ENCODE peak calls at places on chromosome 10, in six cellular contexts. R is fibroblast of lung, G is colonic mucosa, P is Karpas-422, M is neuronal stem cell, H is GM23248. V is an unnamed sample.

GRCh38 chr10:22415072-22415471 is 69.8 kb downstream of the SPAG6 start:
- DNase-seq in R (no peak), G (no peak), P (no peak), M (no peak), H (no peak), V (no peak)

GRCh38 chr10:88190123-88190522 is 326.7 kb downstream of the PTEN start:
- DNase-seq in R (no peak), G (no peak), P (no peak), M (no peak), H (no peak), V (no peak)

GRCh38 chr10:24408365-24408764 is 199.4 kb downstream of the KIAA1217 start:
- DNase-seq in R (no peak), G (no peak), P (no peak), M (no peak), H (no peak), V (no peak)

GRCh38 chr10:95474228-95475002 is 86.8 kb downstream of the SORBS1 start:
- DNase-seq in R (peak), G (peak), P (no peak), M (no peak), H (peak), V (peak)

GRCh38 chr10:118522791-118523498 is 72.5 kb downstream of the PRLHR start:
- DNase-seq in R (no peak), G (no peak), P (no peak), M (no peak), H (peak), V (peak)

GRCh38 chr10:133465191-133465949 is 11.6 kb downstream of the SCART1 start:
- DNase-seq in R (no peak), G (no peak), P (no peak), M (no peak), H (no peak), V (peak)

GRCh38 chr10:5317547-5318107 is 47.1 kb upstream of the UCN3 start:
- DNase-seq in R (peak), G (no peak), P (no peak), M (no peak), H (peak), V (peak)

GRCh38 chr10:28714401-28715053 is 37.2 kb downstream of the BAMBI start:
- DNase-seq in R (no peak), G (no peak), P (no peak), M (no peak), H (no peak), V (no peak)

GRCh38 chr10:72742797-72743196 is 50.9 kb downstream of the MCU start:
- DNase-seq in R (no peak), G (no peak), P (no peak), M (no peak), H (no peak), V (no peak)

GRCh38 chr10:24825551-24825950 is 101.9 kb upstream of the ARHGAP21 start:
- DNase-seq in R (peak), G (no peak), P (no peak), M (no peak), H (peak), V (no peak)

GRCh38 chr10:125868372-125868975 is 12.6 kb downstream of the DHX32 start:
- DNase-seq in R (peak), G (no peak), P (peak), M (no peak), H (peak), V (peak)

GRCh38 chr10:30320248-30320647 is 28.8 kb downstream of the MTPAP start:
- DNase-seq in R (no peak), G (no peak), P (no peak), M (no peak), H (no peak), V (no peak)

GRCh38 chr10:35643151-35643975 is 1.3 kb upstream of the FZD8 start:
- DNase-seq in R (peak), G (peak), P (no peak), M (peak), H (peak), V (no peak)

GRCh38 chr10:5983813-5984212 is 6.5 kb upstream of the IL15RA start:
- DNase-seq in R (peak), G (no peak), P (no peak), M (no peak), H (no peak), V (no peak)

GRCh38 chr10:70272925-70273316 is 10.9 kb downstream of the NPFFR1 start:
- DNase-seq in R (peak), G (no peak), P (peak), M (no peak), H (peak), V (no peak)

GRCh38 chr10:70974351-70974901 is 86.1 kb upstream of the PCBD1 start:
- DNase-seq in R (no peak), G (no peak), P (no peak), M (no peak), H (peak), V (peak)

GRCh38 chr10:131997366-131998049 is 15.8 kb upstream of the BNIP3 start:
- DNase-seq in R (peak), G (peak), P (no peak), M (no peak), H (peak), V (no peak)

DNA sequence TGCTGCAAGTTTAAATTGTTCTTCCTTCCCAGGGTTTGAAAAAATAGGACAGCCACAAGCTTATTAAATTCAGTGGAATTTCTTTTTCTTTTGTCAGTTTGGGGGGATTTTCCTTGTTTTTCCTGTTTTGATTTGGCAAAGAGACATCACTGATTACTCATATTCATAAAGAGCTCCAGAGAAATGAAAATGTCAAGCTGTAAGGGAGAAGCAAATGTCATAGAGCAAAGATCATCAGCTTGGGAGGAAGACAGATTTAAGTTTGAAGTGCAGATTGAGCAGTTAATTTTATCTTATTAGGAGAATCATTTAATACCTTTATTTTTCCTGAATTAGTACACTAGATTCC is 255.8 kb upstream of the PHYHIPL start:
- DNase-seq in R (no peak), G (no peak), P (no peak), M (no peak), H (no peak), V (no peak)
- H3K9ac ChIP-seq in R (no peak), G (no peak), P (no peak), M (no peak), H (peak), V (no peak)

GRCh38 chr10:101965075-101965765 is 90.8 kb downstream of the ARMH3 start:
- DNase-seq in R (no peak), G (no peak), P (no peak), M (no peak), H (no peak), V (no peak)
- H3K9ac ChIP-seq in R (no peak), G (no peak), P (no peak), M (no peak), H (no peak), V (no peak)

DNA sequence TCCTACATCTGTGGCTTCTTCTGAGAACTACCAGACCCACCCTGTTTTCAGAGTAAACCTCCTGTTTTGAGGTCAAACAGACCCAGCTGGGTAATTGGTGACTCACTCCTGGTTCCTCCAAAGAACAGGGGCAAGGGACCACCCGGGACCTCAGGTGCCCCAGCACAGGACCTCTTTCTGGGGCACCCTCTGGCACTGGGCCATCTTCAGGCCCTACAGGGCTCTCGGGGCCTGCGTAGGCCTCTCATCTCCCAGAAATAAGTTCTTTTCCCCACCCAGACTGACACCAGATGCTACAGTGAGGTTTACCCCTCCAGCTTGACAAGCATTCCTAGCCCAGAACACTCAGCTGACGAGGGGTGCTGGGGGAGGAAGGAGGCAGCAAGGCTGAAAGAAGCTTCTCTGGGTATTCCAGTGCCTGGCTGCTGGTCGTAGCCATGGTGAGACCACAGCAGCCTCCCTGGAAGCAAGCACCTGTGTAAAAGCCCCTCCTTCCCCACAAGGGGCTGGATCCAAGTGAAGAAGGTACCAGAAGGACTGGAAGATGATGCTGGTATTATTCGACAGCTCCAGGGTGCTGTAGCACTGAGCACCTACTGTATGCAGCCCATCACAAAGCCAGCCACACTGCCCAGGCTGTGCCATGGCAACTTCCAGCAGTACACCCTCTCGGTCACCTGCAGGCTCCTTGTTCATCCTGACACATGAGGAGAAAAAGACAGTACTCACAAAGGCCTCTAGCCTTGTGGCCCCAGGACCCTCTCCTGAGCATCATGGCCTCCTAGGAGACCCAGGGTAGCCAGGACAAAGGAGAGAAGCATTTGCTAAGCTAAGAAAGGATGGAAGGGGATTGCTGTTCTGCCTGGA is 47.4 kb downstream of the ALOX5 start:
- DNase-seq in R (peak), G (no peak), P (no peak), M (no peak), H (no peak), V (no peak)
- H3K9ac ChIP-seq in R (no peak), G (peak), P (no peak), M (peak), H (no peak), V (no peak)

GRCh38 chr10:18607979-18608378 is 43.4 kb downstream of the NSUN6 start:
- DNase-seq in R (no peak), G (no peak), P (no peak), M (no peak), H (peak), V (peak)

GRCh38 chr10:18607503-18607902 is 43.9 kb downstream of the NSUN6 start:
- DNase-seq in R (peak), G (peak), P (peak), M (no peak), H (peak), V (peak)

GRCh38 chr10:18608581-18608980 is 42.8 kb downstream of the NSUN6 start:
- DNase-seq in R (no peak), G (no peak), P (no peak), M (no peak), H (no peak), V (peak)

GRCh38 chr10:18610517-18610916 is 40.9 kb downstream of the NSUN6 start:
- DNase-seq in R (peak), G (peak), P (no peak), M (peak), H (peak), V (peak)

DNA sequence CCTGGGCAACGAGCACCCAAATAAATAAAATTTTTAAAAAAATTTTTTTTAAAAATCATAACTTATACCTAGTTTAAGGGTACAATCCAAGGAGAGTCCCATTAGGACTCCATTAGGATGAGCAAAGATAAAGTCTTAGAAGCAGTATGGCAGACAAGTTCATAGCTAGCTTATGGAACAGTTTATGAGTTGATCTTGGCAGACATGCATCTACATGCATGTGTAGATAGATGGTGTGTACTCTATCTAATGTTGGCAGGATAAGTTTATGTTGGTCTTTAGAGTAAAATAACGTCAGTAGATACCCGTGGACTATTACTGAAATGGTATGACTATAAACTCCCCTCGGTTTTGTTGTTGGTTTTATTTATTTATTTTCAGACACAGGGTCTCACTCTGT is 40.2 kb downstream of the NSUN6 start:
- DNase-seq in R (no peak), G (no peak), P (no peak), M (no peak), H (no peak), V (no peak)
- H3K9ac ChIP-seq in R (no peak), G (no peak), P (no peak), M (no peak), H (no peak), V (no peak)

DNA sequence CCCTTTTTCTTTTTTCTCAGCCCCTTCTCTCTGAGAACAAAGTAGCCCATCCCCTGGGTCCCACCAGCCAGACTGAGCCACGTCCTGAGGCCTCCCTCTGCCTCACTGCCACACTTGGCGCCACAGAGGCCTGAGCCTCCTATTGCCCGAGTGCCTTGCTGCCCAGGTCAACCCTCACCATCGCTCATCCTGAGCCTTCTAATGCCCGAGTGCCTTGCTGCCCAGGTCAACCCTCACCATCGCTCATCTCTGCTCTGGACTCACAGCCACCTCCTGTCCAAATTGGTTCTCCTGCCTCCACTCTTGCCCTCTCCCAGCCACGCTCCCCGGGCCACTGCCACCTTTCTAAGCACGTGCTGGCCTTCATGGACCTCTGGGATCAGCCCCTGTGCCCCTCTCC is 53.2 kb upstream of the SMNDC1 start:
- DNase-seq in R (no peak), G (no peak), P (no peak), M (no peak), H (no peak), V (no peak)
- H3K9ac ChIP-seq in R (no peak), G (no peak), P (peak), M (peak), H (peak), V (no peak)

DNA sequence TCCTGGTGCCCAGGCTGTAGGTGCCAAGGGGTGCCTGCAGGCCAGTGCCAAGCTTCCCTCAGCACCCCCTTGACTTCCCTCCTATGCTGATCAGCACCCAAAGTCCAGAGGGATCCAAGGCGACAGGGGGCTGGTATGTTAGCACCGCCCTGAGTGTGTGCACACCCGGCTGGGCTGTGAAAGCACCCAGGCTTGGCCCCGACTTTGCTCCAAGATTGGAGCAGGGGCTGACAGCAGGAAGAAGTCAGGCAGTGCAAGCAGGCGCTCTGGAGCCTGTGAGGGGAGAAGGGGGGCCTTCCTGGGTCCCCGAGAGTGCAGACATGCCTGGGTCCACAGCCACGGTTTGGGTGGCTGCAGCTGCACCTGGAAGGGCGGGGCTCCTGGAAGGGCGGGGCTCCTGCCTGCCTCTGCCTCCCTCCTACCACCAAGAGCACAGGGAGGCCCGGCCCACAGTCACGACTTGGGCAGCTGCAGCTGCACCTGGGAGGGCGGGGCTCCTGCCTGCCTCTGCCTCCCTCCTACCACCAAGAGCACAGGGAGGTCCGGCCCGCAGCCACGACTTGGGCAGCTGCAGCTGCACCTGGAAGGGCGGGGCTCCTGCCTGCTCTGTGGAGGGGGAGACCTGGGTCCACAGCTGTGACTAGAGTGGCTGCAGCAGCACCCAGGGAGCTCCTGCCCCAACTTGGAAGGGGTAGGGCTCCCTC is 30.2 kb upstream of the ZMYND11 start:
- DNase-seq in R (no peak), G (no peak), P (peak), M (no peak), H (no peak), V (no peak)
- H3K9ac ChIP-seq in R (no peak), G (no peak), P (no peak), M (no peak), H (no peak), V (no peak)

DNA sequence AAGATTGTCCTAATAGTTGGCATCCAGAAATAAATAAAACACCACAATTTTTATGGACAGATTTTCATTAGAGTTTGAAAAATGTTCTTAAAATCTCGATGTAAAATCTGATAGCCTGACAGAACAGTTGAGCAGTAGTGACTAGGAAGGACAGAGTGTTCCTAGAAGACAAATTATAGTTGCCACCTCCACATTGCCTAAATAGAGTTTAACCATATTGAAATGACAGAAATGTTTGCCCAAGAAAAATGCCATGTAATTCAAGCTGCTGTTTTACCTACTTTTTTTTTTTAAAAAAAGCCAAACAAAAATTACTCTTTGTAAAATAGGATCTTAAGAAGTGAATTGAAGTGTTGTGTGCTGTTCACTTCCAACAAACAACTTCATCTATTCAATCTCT is 8.9 kb upstream of the HERC4 start:
- DNase-seq in R (no peak), G (no peak), P (no peak), M (no peak), H (no peak), V (no peak)
- H3K9ac ChIP-seq in R (no peak), G (no peak), P (no peak), M (no peak), H (peak), V (no peak)

GRCh38 chr10:77359287-77359691 is 278.3 kb downstream of the KCNMA1 start:
- DNase-seq in R (no peak), G (no peak), P (no peak), M (no peak), H (no peak), V (no peak)

GRCh38 chr10:77357611-77358010 is 280.0 kb downstream of the KCNMA1 start:
- DNase-seq in R (peak), G (no peak), P (no peak), M (no peak), H (peak), V (peak)

GRCh38 chr10:77355844-77356243 is 281.8 kb downstream of the KCNMA1 start:
- DNase-seq in R (peak), G (no peak), P (no peak), M (no peak), H (peak), V (peak)

GRCh38 chr10:77358666-77359065 is 278.9 kb downstream of the KCNMA1 start:
- DNase-seq in R (no peak), G (no peak), P (no peak), M (no peak), H (no peak), V (no peak)

DNA sequence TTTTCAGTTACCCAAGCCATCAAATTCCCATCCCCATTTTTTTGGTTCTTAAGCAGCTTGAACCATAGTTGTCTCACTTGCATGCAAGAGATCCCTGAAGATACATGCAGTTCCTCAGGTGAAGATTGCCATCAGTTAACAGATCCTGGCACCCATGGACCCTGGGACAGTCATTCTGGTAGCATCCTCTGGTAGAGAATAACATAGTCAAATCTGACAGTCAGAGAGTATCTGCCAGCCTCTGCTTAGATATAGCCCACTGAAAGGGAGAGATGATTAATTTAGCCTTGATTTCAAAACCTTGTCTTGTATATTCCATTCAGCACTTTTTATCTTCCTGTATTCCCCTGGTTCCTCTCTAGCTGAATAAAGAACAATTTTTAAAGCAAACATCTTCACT is 280.4 kb downstream of the KCNMA1 start:
- DNase-seq in R (no peak), G (no peak), P (no peak), M (no peak), H (peak), V (no peak)
- H3K9ac ChIP-seq in R (no peak), G (no peak), P (no peak), M (no peak), H (peak), V (no peak)